ENCODE peak calls at places on chromosomes 5 and 9, in nine cellular contexts. D is CD4-positive, alpha-beta memory T cell; N is RWPE1; G is IMR-90; U is CD8-positive, alpha-beta memory T cell; T is pancreas; F is heart left ventricle; E is transverse colon; M is cardiac muscle cell. L is an unnamed sample.

GRCh38 chr9:12719431-12719830 is 26.2 kb downstream of the TYRP1 start:
- DNase-seq in D (no peak), N (peak), G (peak), U (no peak), T (no peak), F (no peak), E (no peak), M (peak), L (no peak)

GRCh38 chr5:112063878-112064615 is 307.1 kb upstream of the NREP start:
- DNase-seq in D (no peak), N (no peak), G (no peak), U (no peak), T (no peak), F (no peak), E (no peak), M (no peak), L (no peak)

GRCh38 chr5:173472784-173473278 is 143.6 kb downstream of the BOD1 start:
- DNase-seq in D (no peak), N (no peak), G (peak), U (no peak), T (no peak), F (no peak), E (no peak), M (no peak), L (no peak)

GRCh38 chr5:14595189-14595588 is 13.6 kb downstream of the OTULINL start:
- DNase-seq in D (peak), N (no peak), G (no peak), U (peak), T (no peak), F (no peak), E (no peak), M (no peak), L (no peak)

GRCh38 chr5:176994460-176995121 is 12.0 kb downstream of the UIMC1 start:
- DNase-seq in D (no peak), N (peak), G (peak), U (no peak), T (peak), F (peak), E (peak), M (peak), L (no peak)

GRCh38 chr5:7910738-7911428 is 41.9 kb downstream of the MTRR start:
- DNase-seq in D (no peak), N (no peak), G (no peak), U (no peak), T (no peak), F (no peak), E (no peak), M (no peak), L (no peak)

GRCh38 chr9:92610470-92611420 is 59.2 kb downstream of the IPPK start:
- DNase-seq in D (no peak), N (no peak), G (peak), U (no peak), T (no peak), F (peak), E (no peak), M (no peak), L (no peak)

GRCh38 chr5:168023190-168023589 is 268.3 kb upstream of the WWC1 start:
- DNase-seq in D (no peak), N (no peak), G (no peak), U (no peak), T (no peak), F (peak), E (peak), M (no peak), L (no peak)

GRCh38 chr9:122810306-122810946 is 10.5 kb downstream of the OR1K1 start:
- DNase-seq in D (peak), N (peak), G (peak), U (peak), T (peak), F (peak), E (peak), M (peak), L (no peak)

GRCh38 chr9:124210697-124211096 is 47.1 kb upstream of the NEK6 start:
- DNase-seq in D (no peak), N (peak), G (peak), U (no peak), T (no peak), F (no peak), E (no peak), M (no peak), L (no peak)

GRCh38 chr9:2838984-2839367 is 4.9 kb downstream of the PUM3 start:
- DNase-seq in D (no peak), N (no peak), G (no peak), U (no peak), T (no peak), F (no peak), E (no peak), M (no peak), L (no peak)

GRCh38 chr9:33921967-33922895 is 105.3 kb downstream of the UBE2R2 start:
- DNase-seq in D (peak), N (peak), G (no peak), U (peak), T (no peak), F (no peak), E (no peak), M (peak), L (no peak)

GRCh38 chr9:122360891-122361290 is 9.9 kb upstream of the PTGS1 start:
- DNase-seq in D (no peak), N (no peak), G (peak), U (no peak), T (no peak), F (no peak), E (no peak), M (no peak), L (no peak)

DNA sequence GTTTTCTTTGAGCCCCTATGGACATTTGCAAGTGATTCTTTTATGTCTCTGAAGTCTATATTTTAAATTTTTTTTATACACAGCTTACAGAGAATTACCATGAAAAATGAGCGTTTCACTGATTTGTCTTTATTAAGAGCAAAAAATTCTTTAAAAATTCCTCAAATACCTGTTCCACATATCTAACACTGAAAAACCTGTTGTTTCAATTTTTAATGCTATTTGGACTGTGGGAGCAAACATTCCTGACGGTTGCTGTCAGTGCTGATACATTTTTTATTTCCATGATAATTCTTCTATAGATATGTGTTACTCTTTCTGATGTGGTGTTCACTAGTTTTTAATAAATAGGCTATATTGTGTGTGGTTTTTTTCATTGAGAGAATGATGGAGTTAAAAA is 199.8 kb downstream of the GDNF start:
- DNase-seq in D (no peak), N (no peak), G (no peak), U (no peak), T (no peak), F (no peak), E (no peak), M (no peak), L (no peak)
- H3K27ac ChIP-seq in D (no peak), N (no peak), G (no peak), U (no peak), T (no peak), F (no peak), E (no peak), M (no peak), L (no peak)

DNA sequence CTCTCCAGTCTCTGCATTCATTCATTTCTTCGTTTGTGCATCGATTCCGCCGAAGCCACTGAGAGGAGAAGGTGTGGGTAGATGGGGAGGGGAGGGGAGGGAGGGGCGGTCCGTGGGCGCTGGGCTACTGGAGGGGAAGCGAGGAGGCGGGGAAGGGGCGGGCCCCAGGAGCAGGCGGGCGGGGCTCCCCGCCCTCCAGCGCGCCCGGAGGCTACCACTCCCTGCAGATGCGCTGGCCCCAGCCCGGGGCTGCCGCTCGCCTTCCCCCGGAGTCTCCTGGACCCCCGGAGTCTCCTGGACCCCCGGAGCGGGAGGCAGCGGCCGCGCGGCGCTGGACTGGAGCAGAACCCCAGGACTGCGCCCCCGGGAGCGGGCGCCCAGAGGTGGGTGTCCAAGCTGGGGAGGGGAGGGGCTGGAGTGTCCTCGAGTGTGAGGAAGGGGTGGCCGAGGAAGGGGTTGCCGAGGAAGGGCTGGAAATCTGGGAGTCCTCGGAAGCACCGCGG is 159.4 kb downstream of the C9orf152 start:
- DNase-seq in D (peak), N (peak), G (peak), U (peak), T (peak), F (peak), E (peak), M (peak), L (no peak)
- H3K27ac ChIP-seq in D (peak), N (peak), G (peak), U (no peak), T (no peak), F (peak), E (peak), M (no peak), L (peak)

GRCh38 chr5:67643531-67643930 is 446.9 kb upstream of the CD180 start:
- DNase-seq in D (no peak), N (no peak), G (no peak), U (no peak), T (no peak), F (no peak), E (no peak), M (no peak), L (no peak)
- H3K27ac ChIP-seq in D (no peak), N (no peak), G (no peak), U (no peak), T (no peak), F (no peak), E (no peak), M (no peak), L (no peak)

GRCh38 chr5:2242539-2242938 is 359.8 kb upstream of the IRX4 start:
- DNase-seq in D (no peak), N (no peak), G (no peak), U (no peak), T (no peak), F (no peak), E (no peak), M (no peak), L (no peak)
- H3K27ac ChIP-seq in D (no peak), N (no peak), G (no peak), U (no peak), T (no peak), F (no peak), E (no peak), M (no peak), L (no peak)

GRCh38 chr9:70902171-70902570 is 219.2 kb downstream of the TRPM3 start:
- DNase-seq in D (no peak), N (no peak), G (peak), U (no peak), T (no peak), F (no peak), E (no peak), M (no peak), L (no peak)

GRCh38 chr9:70901013-70901412 is 220.4 kb downstream of the TRPM3 start:
- DNase-seq in D (no peak), N (no peak), G (no peak), U (no peak), T (no peak), F (no peak), E (no peak), M (no peak), L (no peak)

GRCh38 chr9:70902705-70903131 is 218.7 kb downstream of the TRPM3 start:
- DNase-seq in D (no peak), N (peak), G (peak), U (no peak), T (no peak), F (no peak), E (no peak), M (no peak), L (peak)

DNA sequence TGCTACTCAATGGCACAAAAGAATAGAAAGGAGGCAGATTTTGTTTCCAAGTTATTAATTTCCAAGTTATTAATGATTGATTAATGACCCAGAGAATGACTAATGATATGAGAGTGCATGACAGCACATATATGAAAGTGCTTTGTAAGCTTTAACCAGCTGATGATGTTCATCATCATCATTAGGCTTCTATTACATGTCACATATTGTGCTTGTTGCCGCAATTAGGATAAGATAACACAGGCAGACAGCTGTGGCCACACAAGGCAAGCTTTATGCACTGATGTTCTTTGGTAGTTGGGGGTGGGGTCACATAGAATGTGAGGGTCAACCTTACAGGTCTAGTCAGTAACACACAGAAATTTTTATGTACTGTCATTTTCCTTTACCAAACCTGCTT is 219.7 kb downstream of the TRPM3 start:
- DNase-seq in D (no peak), N (no peak), G (no peak), U (no peak), T (no peak), F (no peak), E (no peak), M (no peak), L (no peak)
- H3K27ac ChIP-seq in D (no peak), N (no peak), G (no peak), U (no peak), T (no peak), F (no peak), E (no peak), M (no peak), L (peak)

DNA sequence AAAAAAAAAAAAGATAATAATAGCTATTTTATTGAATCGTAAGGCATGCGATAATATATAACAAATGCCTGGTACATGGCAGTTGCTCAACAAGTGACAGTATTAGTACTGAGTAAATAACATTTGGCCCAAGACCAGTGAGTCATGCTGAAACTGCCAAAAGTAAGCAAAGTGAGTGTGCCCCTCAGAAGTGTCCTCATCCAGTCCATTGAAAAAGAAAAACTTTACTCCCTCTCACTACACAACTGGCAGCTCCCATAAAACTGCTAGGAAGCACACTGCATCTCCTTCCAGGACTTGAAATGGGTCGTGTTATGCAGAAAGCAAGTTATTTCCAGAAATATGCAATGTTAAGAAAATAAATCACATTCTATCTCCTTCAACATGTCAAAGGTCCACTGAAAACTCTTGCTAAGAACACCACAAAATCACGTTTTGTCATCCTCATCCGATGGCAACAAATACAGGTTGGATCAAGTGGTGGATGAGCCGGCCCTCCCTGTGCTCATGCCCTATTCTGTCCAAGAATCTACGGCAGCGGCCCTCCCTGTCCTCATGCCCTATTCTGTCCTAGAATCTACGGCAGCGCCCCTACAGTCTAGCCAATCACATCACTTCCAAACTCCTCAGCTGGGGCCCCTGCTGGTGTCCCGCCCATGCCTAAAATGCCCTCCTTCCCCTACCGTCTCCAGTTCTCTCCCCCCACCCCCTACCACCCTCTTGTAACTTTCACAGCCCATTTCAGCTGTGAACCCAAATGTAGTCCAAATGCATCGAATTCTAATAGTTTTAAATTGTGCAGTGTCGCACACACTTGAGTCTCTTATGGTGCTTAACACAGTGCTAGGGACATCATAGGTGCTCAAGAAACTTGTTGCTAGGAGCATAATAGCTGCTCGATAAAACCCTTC is 12.5 kb downstream of the PTCH1 start:
- DNase-seq in D (no peak), N (peak), G (peak), U (no peak), T (no peak), F (peak), E (peak), M (peak), L (no peak)
- H3K27ac ChIP-seq in D (no peak), N (peak), G (no peak), U (no peak), T (no peak), F (no peak), E (no peak), M (no peak), L (no peak)

DNA sequence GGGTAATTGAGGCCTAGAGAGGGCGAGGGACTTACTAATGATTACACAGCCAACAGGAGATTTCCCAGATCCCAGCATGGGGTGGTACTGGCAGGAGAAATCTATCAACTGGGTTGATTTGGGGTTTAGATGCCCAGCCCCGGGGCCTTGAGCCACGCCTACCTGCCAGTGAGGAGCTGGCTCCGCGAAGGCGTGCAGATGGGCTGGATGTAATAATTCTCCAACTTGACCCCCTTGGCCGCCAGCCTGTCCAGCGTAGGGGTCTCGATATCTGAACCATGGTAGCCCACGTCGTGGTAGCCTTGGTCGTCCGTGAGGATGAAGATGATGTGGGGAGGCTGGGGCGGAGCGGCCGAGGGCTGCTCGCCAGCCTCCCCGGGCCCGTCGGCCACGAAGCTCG is 804 bp downstream of the ARSI start:
- DNase-seq in D (no peak), N (no peak), G (no peak), U (no peak), T (no peak), F (no peak), E (no peak), M (no peak), L (no peak)
- H3K27ac ChIP-seq in D (no peak), N (peak), G (peak), U (no peak), T (no peak), F (no peak), E (peak), M (no peak), L (no peak)

DNA sequence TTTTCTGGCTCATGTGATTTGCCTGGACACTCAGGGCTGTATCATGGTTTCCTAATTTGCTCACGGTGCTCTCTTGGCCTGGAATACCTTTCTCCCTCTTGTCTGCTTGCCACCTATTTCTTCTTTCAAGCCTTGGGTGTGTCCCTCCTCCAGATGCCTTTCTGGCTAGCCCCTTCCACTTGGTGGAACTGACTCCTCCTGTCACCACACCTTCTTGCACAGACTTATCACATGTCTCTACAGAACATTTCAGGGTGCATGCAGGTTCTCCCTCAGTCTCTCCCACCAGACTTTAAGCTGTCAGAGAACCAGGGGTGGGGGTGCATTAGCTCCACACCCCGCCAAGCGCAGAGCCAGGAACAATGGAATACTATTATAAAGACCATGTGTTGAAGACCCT is 1.9 kb downstream of the TBC1D2 start:
- DNase-seq in D (no peak), N (peak), G (no peak), U (no peak), T (no peak), F (no peak), E (no peak), M (no peak), L (no peak)
- H3K27ac ChIP-seq in D (no peak), N (peak), G (no peak), U (no peak), T (no peak), F (no peak), E (no peak), M (no peak), L (peak)

L was measured in epithelial cell of prostate.